ENCODE peak calls at places on chromosome 22, in six cellular contexts. P, V, K, E, A and G are unnamed samples.

GRCh38 chr22:30041475-30041874 is 38.8 kb upstream of the HORMAD2 start:
- DNase-seq in P (no peak), V (no peak), K (no peak), E (no peak), A (no peak), G (peak)

GRCh38 chr22:18067121-18067520 is 10.7 kb upstream of the PEX26 start:
- DNase-seq in P (no peak), V (no peak), K (no peak), E (no peak), A (no peak), G (no peak)

GRCh38 chr22:32725369-32725988 is 76.0 kb upstream of the TIMP3 start:
- DNase-seq in P (no peak), V (no peak), K (no peak), E (no peak), A (no peak), G (no peak)

GRCh38 chr22:20087319-20088262 is 7.5 kb downstream of the DGCR8 start:
- DNase-seq in P (no peak), V (peak), K (no peak), E (no peak), A (no peak), G (no peak)

GRCh38 chr22:19228174-19228573 is 49.6 kb upstream of the SLC25A1 start:
- DNase-seq in P (no peak), V (no peak), K (no peak), E (no peak), A (no peak), G (no peak)

GRCh38 chr22:27794244-27794643 is 7.3 kb downstream of the MN1 start:
- DNase-seq in P (peak), V (no peak), K (no peak), E (no peak), A (no peak), G (peak)

GRCh38 chr22:31230871-31231621 is 18.9 kb downstream of the LIMK2 start:
- DNase-seq in P (peak), V (no peak), K (peak), E (peak), A (no peak), G (peak)

GRCh38 chr22:26681395-26681821 is 24.0 kb downstream of the MIAT start:
- DNase-seq in P (peak), V (peak), K (no peak), E (peak), A (peak), G (peak)

GRCh38 chr22:30344447-30345200 is 12.1 kb downstream of the SF3A1 start:
- DNase-seq in P (no peak), V (no peak), K (no peak), E (no peak), A (no peak), G (no peak)

GRCh38 chr22:28907311-28908008 is 24.1 kb downstream of the ZNRF3 start:
- DNase-seq in P (no peak), V (no peak), K (no peak), E (no peak), A (no peak), G (no peak)

GRCh38 chr22:32720924-32721323 is 80.6 kb upstream of the TIMP3 start:
- DNase-seq in P (no peak), V (no peak), K (peak), E (peak), A (peak), G (no peak)

GRCh38 chr22:48372395-48372794 is 1455.3 kb downstream of the BRD1 start:
- DNase-seq in P (no peak), V (no peak), K (no peak), E (no peak), A (no peak), G (peak)

GRCh38 chr22:32996702-32997101 is 61.5 kb downstream of the SYN3 start:
- DNase-seq in P (no peak), V (peak), K (peak), E (no peak), A (no peak), G (no peak)

GRCh38 chr22:17368727-17369552 is at the start of gene CECR2:
- DNase-seq in P (peak), V (peak), K (peak), E (peak), A (no peak), G (peak)

GRCh38 chr22:26066534-26066933 is 102.7 kb upstream of the SEZ6L start:
- DNase-seq in P (peak), V (no peak), K (no peak), E (no peak), A (no peak), G (peak)

GRCh38 chr22:28034760-28035401 is 115.8 kb upstream of the PITPNB start:
- DNase-seq in P (no peak), V (no peak), K (peak), E (peak), A (no peak), G (peak)

GRCh38 chr22:35966314-35967045 is 62.1 kb downstream of the RBFOX2 start:
- DNase-seq in P (no peak), V (no peak), K (no peak), E (no peak), A (no peak), G (no peak)

GRCh38 chr22:40425082-40425481 is 54.7 kb downstream of the SGSM3 start:
- DNase-seq in P (no peak), V (no peak), K (no peak), E (no peak), A (no peak), G (no peak)
- TF ChIP-seq CTCF in P (no peak), V (no peak), K (no peak), E (no peak), A (no peak), G (no peak)

GRCh38 chr22:47337161-47337621 is 574.7 kb downstream of the TBC1D22A start:
- DNase-seq in P (no peak), V (no peak), K (no peak), E (peak), A (peak), G (no peak)
- H3K4me3 ChIP-seq in P (no peak), V (no peak), K (no peak), E (peak), A (peak), G (no peak)

DNA sequence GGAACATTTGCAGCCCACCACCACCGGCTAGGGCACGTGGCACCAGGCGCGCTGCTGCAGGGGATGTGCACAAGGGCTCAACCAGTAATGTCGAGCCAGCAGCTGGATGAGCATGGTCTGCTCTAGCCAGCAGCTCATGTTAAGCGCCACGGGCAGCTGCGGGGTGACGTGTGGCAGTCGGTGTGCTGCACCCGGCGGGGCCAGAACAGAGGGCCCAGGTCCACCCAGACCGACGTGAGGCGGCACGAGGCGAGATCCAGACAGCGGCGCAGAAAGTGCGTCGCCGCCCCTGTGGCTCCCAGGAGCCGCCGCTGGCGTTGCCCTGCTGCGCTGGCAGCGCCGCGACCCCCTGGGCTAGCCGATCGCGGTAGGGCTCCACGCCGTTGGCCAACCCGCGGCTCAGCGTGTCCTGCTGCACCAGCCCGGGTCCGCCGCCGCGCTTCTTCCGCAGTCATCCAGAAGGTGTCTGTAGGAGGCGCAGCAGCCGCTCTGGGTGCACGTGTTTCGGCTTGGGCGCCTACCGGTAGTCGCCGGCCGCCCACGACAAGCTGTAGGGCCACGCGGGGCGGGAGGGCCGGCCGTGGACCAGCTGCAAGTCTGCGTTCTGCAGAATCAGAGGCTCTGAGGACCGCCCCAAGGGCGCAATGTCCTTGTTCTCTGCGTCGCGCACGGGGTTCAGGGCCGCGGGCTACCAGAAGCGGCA is 4.6 kb upstream of the GALR3 start:
- DNase-seq in P (peak), V (peak), K (no peak), E (peak), A (no peak), G (peak)
- TF ChIP-seq CTCF in P (peak), V (peak), K (peak), E (peak), A (no peak), G (peak)

GRCh38 chr22:23801238-23801821 is 14.6 kb downstream of the SMARCB1 start:
- DNase-seq in P (no peak), V (peak), K (no peak), E (no peak), A (no peak), G (peak)

GRCh38 chr22:23804781-23805291 is 18.1 kb downstream of the SMARCB1 start:
- DNase-seq in P (no peak), V (peak), K (no peak), E (no peak), A (no peak), G (peak)

GRCh38 chr22:23800297-23801237 is 13.8 kb downstream of the SMARCB1 start:
- DNase-seq in P (no peak), V (peak), K (no peak), E (no peak), A (no peak), G (peak)

GRCh38 chr22:23801886-23802377 is 15.2 kb downstream of the SMARCB1 start:
- DNase-seq in P (no peak), V (peak), K (no peak), E (no peak), A (no peak), G (peak)

DNA sequence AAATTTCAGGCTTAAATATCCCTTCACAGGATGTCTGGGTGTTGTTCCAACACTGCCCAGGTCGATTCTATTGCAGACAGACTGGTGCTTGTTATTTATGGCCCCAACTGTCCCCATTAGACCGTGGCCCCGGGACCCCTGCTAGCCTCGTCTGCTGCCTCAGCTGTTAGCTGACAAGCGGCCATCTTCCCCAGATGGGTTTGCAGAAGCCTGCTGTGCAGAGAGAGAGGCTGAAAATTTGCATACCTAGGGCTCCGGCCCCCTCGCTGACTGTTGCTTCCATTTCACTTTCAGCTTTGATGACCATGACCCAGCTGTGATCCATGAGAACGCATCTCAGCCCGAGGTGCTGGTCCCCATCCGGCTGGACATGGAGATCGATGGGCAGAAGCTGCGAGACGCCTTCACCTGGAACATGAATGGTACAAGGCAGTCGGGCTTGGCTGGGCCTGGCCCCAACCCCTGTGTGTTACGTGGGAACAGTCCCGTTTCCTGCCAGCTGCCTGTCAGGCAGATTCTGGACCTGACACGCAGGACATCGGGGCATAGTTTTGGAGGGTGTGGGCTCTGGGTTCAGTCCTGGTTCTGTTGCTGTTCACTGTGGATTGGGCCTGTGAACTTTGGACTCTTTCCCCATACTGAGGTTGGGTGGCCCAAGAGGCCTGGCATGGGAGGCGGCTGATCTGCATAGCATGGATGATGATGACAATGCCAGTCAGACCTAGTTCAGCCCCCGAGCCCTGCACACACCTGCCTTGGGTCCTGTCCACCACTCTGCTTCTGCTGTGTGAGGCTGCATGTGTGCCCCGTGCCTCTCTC is 16.4 kb downstream of the SMARCB1 start:
- DNase-seq in P (no peak), V (peak), K (no peak), E (no peak), A (no peak), G (peak)
- H3K4me3 ChIP-seq in P (no peak), V (no peak), K (peak), E (no peak), A (no peak), G (no peak)

GRCh38 chr22:50244420-50245213 is at the start of gene TUBGCP6:
- DNase-seq in P (peak), V (peak), K (peak), E (peak), A (peak), G (peak)
- TF ChIP-seq CTCF in P (peak), V (peak), K (no peak), E (peak), A (peak), G (peak)

DNA sequence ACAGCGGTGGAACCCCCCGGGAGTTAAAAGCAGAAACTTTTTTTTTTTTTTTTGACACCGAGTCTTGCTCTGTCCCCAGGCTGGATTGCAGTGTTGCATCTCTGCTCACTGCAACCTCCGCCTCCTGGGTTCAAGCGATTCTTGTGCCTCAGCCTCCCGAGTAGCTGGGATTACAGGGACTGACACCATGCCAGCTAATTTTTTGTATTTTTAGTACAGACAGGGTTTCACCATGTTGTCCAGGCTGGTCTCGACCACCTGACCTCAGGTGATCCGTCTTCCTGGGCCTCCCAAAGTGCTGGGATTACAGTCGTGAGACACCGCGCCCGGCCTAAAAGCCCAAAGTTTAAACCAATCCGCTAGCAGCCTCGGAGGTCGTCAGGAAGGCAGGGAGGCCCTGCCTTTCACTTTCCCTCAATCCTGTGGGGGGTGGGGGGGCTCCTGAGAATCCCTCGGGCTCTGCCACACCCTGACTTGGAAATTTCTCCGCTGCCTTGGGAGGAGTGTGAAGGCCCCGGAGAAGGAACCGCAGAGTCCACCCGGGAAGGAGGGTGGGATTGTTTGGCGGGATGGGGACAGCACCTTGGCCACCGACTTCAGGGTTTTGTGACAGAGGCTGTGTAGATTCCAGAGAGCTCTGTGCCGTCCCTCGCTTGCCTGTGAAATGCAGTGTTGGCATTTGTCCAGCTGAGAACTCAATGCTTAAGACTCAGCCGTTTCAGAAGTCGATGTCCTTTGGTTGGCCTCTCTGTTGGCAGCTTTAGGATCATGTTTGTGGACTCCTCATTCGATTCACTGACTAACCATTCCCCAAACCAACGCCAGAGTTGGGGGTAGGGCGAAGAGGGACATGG is 1.0 kb downstream of the ARHGAP8 start:
- DNase-seq in P (no peak), V (no peak), K (peak), E (peak), A (peak), G (peak)
- H3K4me3 ChIP-seq in P (peak), V (peak), K (no peak), E (no peak), A (no peak), G (peak)

GRCh38 chr22:41501209-41501608 is 32.3 kb downstream of the ACO2 start:
- DNase-seq in P (peak), V (no peak), K (no peak), E (peak), A (no peak), G (no peak)
- TF ChIP-seq CTCF in P (peak), V (no peak), K (no peak), E (peak), A (peak), G (peak)